ENCODE peak calls at places on chromosome 1, in eight cellular contexts. V, R, Z, M, C, F, D and S are unnamed samples.

GRCh38 chr1:162997499-162998285 is 71.5 kb upstream of the RGS4 start:
- DNase-seq in F (no peak), R (no peak), Z (no peak), M (no peak), D (no peak), V (no peak), C (peak), S (no peak)

GRCh38 chr1:41657679-41658078 is 173.2 kb upstream of the EDN2 start:
- DNase-seq in F (no peak), Z (no peak), C (no peak), M (no peak), V (no peak), R (no peak), D (no peak), S (no peak)

GRCh38 chr1:221098462-221099406 is 219.5 kb downstream of the HLX start:
- DNase-seq in Z (no peak), C (peak), D (no peak), R (peak), V (no peak), F (no peak), M (no peak), S (no peak)

GRCh38 chr1:152776361-152776760 is 1.4 kb downstream of the LCE1F start:
- DNase-seq in Z (no peak), M (no peak), F (no peak), R (no peak), C (no peak), D (no peak), V (no peak), S (no peak)

GRCh38 chr1:210687582-210688279 is 359.0 kb downstream of the HHAT start:
- DNase-seq in V (no peak), R (peak), Z (no peak), F (no peak), M (no peak), D (no peak), C (peak), S (peak)

GRCh38 chr1:94962745-94963265 is 35.9 kb upstream of the CNN3 start:
- DNase-seq in M (no peak), Z (no peak), C (peak), V (no peak), R (peak), F (no peak), D (peak), S (peak)

GRCh38 chr1:11196945-11197344 is 7.8 kb downstream of the ANGPTL7 start:
- DNase-seq in R (peak), M (no peak), Z (no peak), V (no peak), F (no peak), C (no peak), D (no peak), S (no peak)

GRCh38 chr1:166117776-166118175 is 49.0 kb downstream of the FAM78B start:
- DNase-seq in R (no peak), C (no peak), F (no peak), Z (no peak), D (no peak), V (no peak), M (no peak), S (no peak)

GRCh38 chr1:230125633-230126528 is 58.8 kb downstream of the GALNT2 start:
- DNase-seq in M (no peak), V (no peak), C (no peak), R (peak), Z (no peak), F (no peak), D (peak), S (no peak)